ENCODE peak calls at places on chromosome 2, in nine cellular contexts. One of them, this sample, is unnamed.

GRCh38 chr2:70089220-70089945 is 2.1 kb downstream of the PCBP1 start:
- DNase-seq in heart right ventricle: no peak
- DNase-seq in substantia nigra: no peak
- DNase-seq in GM23248: peak
- DNase-seq in GF-D8: no peak
- DNase-seq in HS-27A: no peak
- DNase-seq in NCI-H460: no peak
- DNase-seq in cardiac septum: no peak
- DNase-seq in anterior cingulate cortex: no peak
- DNase-seq in this sample: no peak

GRCh38 chr2:14944562-14945346 is 312.2 kb downstream of the LRATD1 start:
- DNase-seq in cardiac septum: no peak
- DNase-seq in HS-27A: peak
- DNase-seq in GM23248: peak
- DNase-seq in GF-D8: no peak
- DNase-seq in heart right ventricle: no peak
- DNase-seq in substantia nigra: no peak
- DNase-seq in anterior cingulate cortex: no peak
- DNase-seq in NCI-H460: no peak
- DNase-seq in this sample: no peak

GRCh38 chr2:160432633-160433032 is 61.0 kb downstream of the RBMS1 start:
- DNase-seq in GF-D8: no peak
- DNase-seq in NCI-H460: peak
- DNase-seq in heart right ventricle: no peak
- DNase-seq in substantia nigra: no peak
- DNase-seq in anterior cingulate cortex: no peak
- DNase-seq in HS-27A: peak
- DNase-seq in GM23248: peak
- DNase-seq in cardiac septum: no peak
- DNase-seq in this sample: no peak

GRCh38 chr2:12416600-12416999 is 300.1 kb upstream of the TRIB2 start:
- DNase-seq in NCI-H460: no peak
- DNase-seq in GM23248: peak
- DNase-seq in substantia nigra: no peak
- DNase-seq in GF-D8: no peak
- DNase-seq in HS-27A: peak
- DNase-seq in heart right ventricle: peak
- DNase-seq in anterior cingulate cortex: no peak
- DNase-seq in cardiac septum: no peak
- DNase-seq in this sample: no peak

GRCh38 chr2:160251566-160251965 is 51.5 kb upstream of the ITGB6 start:
- DNase-seq in NCI-H460: no peak
- DNase-seq in GM23248: no peak
- DNase-seq in cardiac septum: no peak
- DNase-seq in substantia nigra: no peak
- DNase-seq in heart right ventricle: peak
- DNase-seq in HS-27A: no peak
- DNase-seq in GF-D8: no peak
- DNase-seq in anterior cingulate cortex: no peak
- DNase-seq in this sample: no peak

GRCh38 chr2:37167636-37168182 is 10.9 kb upstream of the EIF2AK2 start:
- DNase-seq in heart right ventricle: no peak
- DNase-seq in HS-27A: no peak
- DNase-seq in NCI-H460: no peak
- DNase-seq in anterior cingulate cortex: no peak
- DNase-seq in GM23248: peak
- DNase-seq in substantia nigra: no peak
- DNase-seq in GF-D8: no peak
- DNase-seq in cardiac septum: no peak
- DNase-seq in this sample: no peak

GRCh38 chr2:231068525-231069222 is 12.0 kb downstream of the PSMD1 start:
- DNase-seq in NCI-H460: peak
- DNase-seq in GM23248: peak
- DNase-seq in cardiac septum: no peak
- DNase-seq in HS-27A: no peak
- DNase-seq in heart right ventricle: no peak
- DNase-seq in GF-D8: no peak
- DNase-seq in substantia nigra: no peak
- DNase-seq in anterior cingulate cortex: no peak
- DNase-seq in this sample: no peak

GRCh38 chr2:54903736-54904554 is 146.3 kb downstream of the RTN4 start:
- DNase-seq in anterior cingulate cortex: no peak
- DNase-seq in heart right ventricle: no peak
- DNase-seq in GM23248: peak
- DNase-seq in NCI-H460: peak
- DNase-seq in HS-27A: peak
- DNase-seq in GF-D8: no peak
- DNase-seq in cardiac septum: no peak
- DNase-seq in substantia nigra: no peak
- DNase-seq in this sample: no peak

GRCh38 chr2:69755862-69756467 is 14.0 kb downstream of the ANXA4 start:
- DNase-seq in GF-D8: no peak
- DNase-seq in GM23248: peak
- DNase-seq in heart right ventricle: no peak
- DNase-seq in anterior cingulate cortex: no peak
- DNase-seq in substantia nigra: no peak
- DNase-seq in HS-27A: no peak
- DNase-seq in NCI-H460: no peak
- DNase-seq in cardiac septum: no peak
- DNase-seq in this sample: no peak

GRCh38 chr2:237627463-237628321 is at the start of gene LRRFIP1:
- DNase-seq in heart right ventricle: peak
- DNase-seq in anterior cingulate cortex: no peak
- DNase-seq in HS-27A: no peak
- DNase-seq in GM23248: peak
- DNase-seq in cardiac septum: no peak
- DNase-seq in GF-D8: no peak
- DNase-seq in NCI-H460: no peak
- DNase-seq in substantia nigra: no peak
- DNase-seq in this sample: no peak

GRCh38 chr2:199329466-199329865 is 128.3 kb downstream of the SATB2 start:
- DNase-seq in cardiac septum: no peak
- DNase-seq in HS-27A: no peak
- DNase-seq in heart right ventricle: no peak
- DNase-seq in NCI-H460: no peak
- DNase-seq in anterior cingulate cortex: no peak
- DNase-seq in substantia nigra: no peak
- DNase-seq in GF-D8: no peak
- DNase-seq in GM23248: no peak
- DNase-seq in this sample: no peak

GRCh38 chr2:19648583-19648982 is 253.2 kb downstream of the TTC32 start:
- DNase-seq in anterior cingulate cortex: no peak
- DNase-seq in heart right ventricle: peak
- DNase-seq in GM23248: peak
- DNase-seq in cardiac septum: no peak
- DNase-seq in substantia nigra: no peak
- DNase-seq in GF-D8: no peak
- DNase-seq in HS-27A: peak
- DNase-seq in NCI-H460: no peak
- DNase-seq in this sample: no peak

GRCh38 chr2:85439111-85439477 is 20.6 kb downstream of the SH2D6 start:
- DNase-seq in heart right ventricle: no peak
- DNase-seq in cardiac septum: no peak
- DNase-seq in substantia nigra: no peak
- DNase-seq in GF-D8: no peak
- DNase-seq in GM23248: no peak
- DNase-seq in HS-27A: no peak
- DNase-seq in NCI-H460: no peak
- DNase-seq in anterior cingulate cortex: no peak
- DNase-seq in this sample: no peak

GRCh38 chr2:10258326-10258725 is 44.4 kb upstream of the HPCAL1 start:
- DNase-seq in substantia nigra: no peak
- DNase-seq in HS-27A: no peak
- DNase-seq in GF-D8: no peak
- DNase-seq in GM23248: no peak
- DNase-seq in cardiac septum: peak
- DNase-seq in NCI-H460: no peak
- DNase-seq in anterior cingulate cortex: no peak
- DNase-seq in heart right ventricle: no peak
- DNase-seq in this sample: no peak

GRCh38 chr2:174014021-174014698 is 49.0 kb upstream of the SP3 start:
- DNase-seq in NCI-H460: no peak
- DNase-seq in HS-27A: no peak
- DNase-seq in substantia nigra: no peak
- DNase-seq in heart right ventricle: no peak
- DNase-seq in GF-D8: no peak
- DNase-seq in cardiac septum: no peak
- DNase-seq in GM23248: peak
- DNase-seq in anterior cingulate cortex: no peak
- DNase-seq in this sample: no peak

GRCh38 chr2:45172993-45173392 is 163.7 kb upstream of the SIX2 start:
- DNase-seq in HS-27A: no peak
- DNase-seq in heart right ventricle: no peak
- DNase-seq in anterior cingulate cortex: no peak
- DNase-seq in GF-D8: no peak
- DNase-seq in NCI-H460: no peak
- DNase-seq in cardiac septum: no peak
- DNase-seq in substantia nigra: no peak
- DNase-seq in GM23248: peak
- DNase-seq in this sample: no peak

GRCh38 chr2:172082944-172083718 is 2.2 kb upstream of the DLX1 start:
- DNase-seq in NCI-H460: no peak
- DNase-seq in substantia nigra: no peak
- DNase-seq in cardiac septum: no peak
- DNase-seq in anterior cingulate cortex: no peak
- DNase-seq in heart right ventricle: no peak
- DNase-seq in GM23248: peak
- DNase-seq in GF-D8: no peak
- DNase-seq in HS-27A: no peak
- DNase-seq in this sample: no peak

GRCh38 chr2:217950401-217950871 is 52.4 kb downstream of the TNS1 start:
- DNase-seq in GF-D8: no peak
- DNase-seq in cardiac septum: peak
- DNase-seq in substantia nigra: no peak
- DNase-seq in GM23248: no peak
- DNase-seq in NCI-H460: no peak
- DNase-seq in anterior cingulate cortex: no peak
- DNase-seq in HS-27A: no peak
- DNase-seq in heart right ventricle: no peak
- DNase-seq in this sample: no peak

GRCh38 chr2:3223080-3223923 is 154.3 kb downstream of the EIPR1 start:
- DNase-seq in cardiac septum: no peak
- DNase-seq in HS-27A: no peak
- DNase-seq in heart right ventricle: no peak
- DNase-seq in NCI-H460: no peak
- DNase-seq in GM23248: peak
- DNase-seq in anterior cingulate cortex: no peak
- DNase-seq in GF-D8: no peak
- DNase-seq in substantia nigra: no peak
- DNase-seq in this sample: no peak

GRCh38 chr2:218458598-218458997 is 39.7 kb downstream of the VIL1 start:
- DNase-seq in anterior cingulate cortex: no peak
- DNase-seq in GF-D8: no peak
- DNase-seq in HS-27A: no peak
- DNase-seq in substantia nigra: no peak
- DNase-seq in NCI-H460: no peak
- DNase-seq in GM23248: no peak
- DNase-seq in heart right ventricle: no peak
- DNase-seq in cardiac septum: no peak
- DNase-seq in this sample: no peak

GRCh38 chr2:7014201-7014640 is 97.0 kb downstream of the RNF144A start:
- DNase-seq in NCI-H460: no peak
- DNase-seq in GF-D8: no peak
- DNase-seq in GM23248: peak
- DNase-seq in HS-27A: no peak
- DNase-seq in substantia nigra: no peak
- DNase-seq in heart right ventricle: no peak
- DNase-seq in anterior cingulate cortex: no peak
- DNase-seq in cardiac septum: no peak
- DNase-seq in this sample: peak

GRCh38 chr2:4047961-4048891 is 344.9 kb downstream of the DCDC2C start:
- DNase-seq in GF-D8: no peak
- DNase-seq in NCI-H460: no peak
- DNase-seq in anterior cingulate cortex: no peak
- DNase-seq in HS-27A: no peak
- DNase-seq in heart right ventricle: no peak
- DNase-seq in GM23248: no peak
- DNase-seq in substantia nigra: no peak
- DNase-seq in cardiac septum: no peak
- DNase-seq in this sample: no peak

GRCh38 chr2:224518806-224519580 is 66.2 kb downstream of the CUL3 start:
- DNase-seq in cardiac septum: no peak
- DNase-seq in HS-27A: no peak
- DNase-seq in substantia nigra: no peak
- DNase-seq in NCI-H460: no peak
- DNase-seq in heart right ventricle: no peak
- DNase-seq in anterior cingulate cortex: no peak
- DNase-seq in GM23248: peak
- DNase-seq in GF-D8: no peak
- DNase-seq in this sample: no peak

GRCh38 chr2:221447310-221447709 is 124.8 kb downstream of the EPHA4 start:
- DNase-seq in substantia nigra: no peak
- DNase-seq in anterior cingulate cortex: no peak
- DNase-seq in HS-27A: no peak
- DNase-seq in GF-D8: no peak
- DNase-seq in NCI-H460: no peak
- DNase-seq in GM23248: no peak
- DNase-seq in heart right ventricle: no peak
- DNase-seq in cardiac septum: no peak
- DNase-seq in this sample: no peak